ENCODE peak calls at places on chromosomes 5 and 9, in seven cellular contexts. H is IMR-90, X is mesenchymal stem cell, U is H9, E is neuronal stem cell, L is mesendoderm, V is H1. J is an unnamed sample.

GRCh38 chr9:15070716-15071115 is 160.5 kb upstream of the FREM1 start:
- DNase-seq in H (no peak), X (no peak), U (no peak), E (no peak), L (no peak), V (no peak), J (no peak)

GRCh38 chr9:72948906-72949582 is 3.8 kb downstream of the ALDH1A1 start:
- DNase-seq in H (no peak), X (no peak), U (no peak), E (no peak), L (no peak), V (no peak), J (no peak)

GRCh38 chr9:131679261-131680020 is 60.4 kb downstream of the RAPGEF1 start:
- DNase-seq in H (no peak), X (no peak), U (no peak), E (no peak), L (no peak), V (no peak), J (no peak)

GRCh38 chr5:68415177-68416085 is 199.9 kb downstream of the PIK3R1 start:
- DNase-seq in H (no peak), X (no peak), U (no peak), E (no peak), L (peak), V (no peak), J (no peak)

GRCh38 chr5:15763754-15764153 is 263.8 kb downstream of the FBXL7 start:
- DNase-seq in H (peak), X (peak), U (no peak), E (no peak), L (peak), V (no peak), J (peak)

GRCh38 chr9:25397746-25398145 is 280.5 kb downstream of the TUSC1 start:
- DNase-seq in H (no peak), X (no peak), U (no peak), E (no peak), L (no peak), V (no peak), J (no peak)

GRCh38 chr5:178113141-178113787 is at the start of gene N4BP3:
- DNase-seq in H (peak), X (peak), U (peak), E (peak), L (peak), V (peak), J (peak)

GRCh38 chr5:74945561-74946165 is 79.5 kb upstream of the FAM169A start:
- DNase-seq in H (no peak), X (no peak), U (no peak), E (no peak), L (no peak), V (no peak), J (no peak)

GRCh38 chr9:102669220-102669619 is 325.9 kb upstream of the CYLC2 start:
- DNase-seq in H (no peak), X (no peak), U (no peak), E (no peak), L (no peak), V (no peak), J (no peak)

GRCh38 chr5:1006656-1007071 is 1.9 kb upstream of the NKD2 start:
- DNase-seq in H (no peak), X (no peak), U (no peak), E (no peak), L (no peak), V (no peak), J (no peak)

GRCh38 chr5:175697846-175698245 is 40.0 kb downstream of the HRH2 start:
- DNase-seq in H (no peak), X (no peak), U (no peak), E (no peak), L (no peak), V (no peak), J (no peak)

GRCh38 chr5:158273035-158273434 is 414.1 kb upstream of the CLINT1 start:
- DNase-seq in H (no peak), X (no peak), U (no peak), E (peak), L (peak), V (peak), J (no peak)

GRCh38 chr5:111512026-111512405 is 319 bp downstream of the STARD4 start:
- DNase-seq in H (peak), X (peak), U (no peak), E (no peak), L (peak), V (no peak), J (peak)

GRCh38 chr5:139061856-139062255 is 136.3 kb downstream of the SIL1 start:
- DNase-seq in H (peak), X (peak), U (peak), E (peak), L (peak), V (no peak), J (no peak)

GRCh38 chr9:102986425-102986824 is 8.7 kb upstream of the CYLC2 start:
- DNase-seq in H (no peak), X (no peak), U (no peak), E (no peak), L (no peak), V (no peak), J (no peak)

GRCh38 chr5:89930591-89931383 is 478.8 kb downstream of the CETN3 start:
- DNase-seq in H (peak), X (peak), U (no peak), E (no peak), L (peak), V (no peak), J (peak)

GRCh38 chr5:59583810-59584562 is 309.5 kb downstream of the PDE4D start:
- DNase-seq in H (no peak), X (no peak), U (no peak), E (no peak), L (no peak), V (no peak), J (no peak)

GRCh38 chr9:125743687-125744428 is 3.3 kb upstream of the PBX3 start:
- DNase-seq in H (no peak), X (peak), U (no peak), E (no peak), L (no peak), V (no peak), J (no peak)

GRCh38 chr9:20754556-20754955 is 70.5 kb downstream of the FOCAD start:
- DNase-seq in H (peak), X (no peak), U (no peak), E (no peak), L (no peak), V (no peak), J (no peak)

GRCh38 chr5:160167623-160168165 is 48.4 kb upstream of the PWWP2A start:
- DNase-seq in H (no peak), X (no peak), U (no peak), E (no peak), L (no peak), V (no peak), J (peak)

GRCh38 chr9:1722404-1722803 is 292.7 kb upstream of the SMARCA2 start:
- DNase-seq in H (no peak), X (no peak), U (peak), E (no peak), L (peak), V (no peak), J (no peak)

GRCh38 chr9:114112778-114113585 is 13.9 kb upstream of the KIF12 start:
- DNase-seq in H (peak), X (peak), U (no peak), E (no peak), L (no peak), V (no peak), J (peak)

GRCh38 chr9:88108779-88109178 is 29.5 kb downstream of the SPATA31C2 start:
- DNase-seq in H (no peak), X (no peak), U (peak), E (no peak), L (peak), V (no peak), J (no peak)

GRCh38 chr5:10762178-10762775 is 1.2 kb upstream of the DAP start:
- DNase-seq in H (no peak), X (peak), U (no peak), E (no peak), L (peak), V (no peak), J (peak)

GRCh38 chr5:138457532-138458275 is 7.6 kb upstream of the EGR1 start:
- DNase-seq in H (no peak), X (no peak), U (no peak), E (no peak), L (no peak), V (no peak), J (no peak)

GRCh38 chr9:108615152-108615551 is 240.6 kb downstream of the ACTL7B start:
- DNase-seq in H (no peak), X (no peak), U (no peak), E (no peak), L (no peak), V (no peak), J (no peak)
- H2BK5ac ChIP-seq in H (no peak), X (no peak), U (no peak), E (no peak), L (no peak), V (no peak), J (no peak)

DNA sequence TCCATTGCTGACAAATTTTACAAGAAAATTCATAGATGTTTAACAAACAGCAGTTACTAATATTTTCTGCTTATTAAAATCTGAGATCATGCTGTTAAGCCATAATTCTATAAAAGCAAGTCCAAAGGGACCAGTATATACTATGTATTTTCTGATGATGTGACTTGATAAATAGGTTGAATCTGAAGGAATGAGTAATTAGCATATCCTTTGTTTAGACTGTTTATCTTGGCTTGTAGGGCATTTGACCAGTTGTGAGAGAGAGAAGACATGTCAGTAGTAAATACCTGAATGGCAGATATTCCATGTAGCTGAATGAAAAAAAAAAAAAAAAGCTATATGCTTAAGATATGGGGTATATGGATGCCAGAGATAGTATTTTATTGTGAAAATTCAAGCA is 14.6 kb downstream of the CPEB4 start:
- DNase-seq in H (no peak), X (no peak), U (no peak), E (no peak), L (no peak), V (no peak), J (no peak)
- H3K4me2 ChIP-seq in H (no peak), X (no peak), U (no peak), E (no peak), L (no peak), V (no peak), J (no peak)

GRCh38 chr5:58457040-58457439 is 2.8 kb downstream of the PLK2 start:
- DNase-seq in H (no peak), X (no peak), U (no peak), E (no peak), L (no peak), V (no peak), J (peak)

GRCh38 chr5:58459860-58460726 is at the start of gene PLK2:
- DNase-seq in H (peak), X (peak), U (peak), E (peak), L (peak), V (peak), J (peak)

GRCh38 chr5:58459276-58459859 is 518 bp downstream of the PLK2 start:
- DNase-seq in H (peak), X (peak), U (peak), E (no peak), L (peak), V (no peak), J (peak)

GRCh38 chr5:58460727-58461286 is 921 bp upstream of the PLK2 start:
- DNase-seq in H (peak), X (peak), U (peak), E (peak), L (peak), V (peak), J (peak)

GRCh38 chr5:58458851-58459275 is 1.0 kb downstream of the PLK2 start:
- DNase-seq in H (no peak), X (no peak), U (no peak), E (no peak), L (peak), V (no peak), J (peak)
- H2BK5ac ChIP-seq in H (peak), X (peak), U (no peak), E (no peak), L (no peak), V (no peak), J (no peak)

DNA sequence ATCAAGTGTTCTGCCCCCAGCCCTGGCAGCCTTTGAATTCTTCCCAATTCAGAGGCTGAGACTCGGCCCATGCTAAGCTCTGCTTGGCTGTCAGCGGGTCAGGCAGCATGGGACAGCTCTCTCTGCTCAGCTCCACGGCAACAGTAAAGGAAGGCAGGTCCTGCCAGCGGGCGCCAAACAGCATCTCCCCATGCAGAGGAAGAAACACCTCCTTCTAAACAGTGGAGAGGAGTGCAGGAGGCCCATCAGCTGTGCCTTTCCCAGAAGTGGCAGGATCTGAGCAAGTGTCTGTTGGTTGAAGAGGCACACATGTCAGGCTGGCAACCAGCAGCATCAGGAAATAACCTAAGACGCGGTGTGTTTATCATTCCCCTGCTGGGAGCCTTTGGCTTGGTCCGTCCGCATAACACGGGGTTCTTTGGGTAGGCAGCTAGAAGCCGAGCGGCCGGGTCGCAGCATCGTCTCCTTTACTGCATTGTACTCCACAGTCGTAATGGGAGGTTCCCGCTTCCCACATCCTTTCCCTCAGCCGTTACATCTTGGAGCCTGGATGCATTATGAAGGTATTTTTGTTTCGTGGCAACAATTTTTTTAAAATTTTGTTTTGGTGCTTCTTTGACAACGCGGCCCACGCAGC is 42.7 kb upstream of the NCS1 start:
- DNase-seq in H (peak), X (peak), U (no peak), E (no peak), L (no peak), V (no peak), J (peak)
- H3K4me2 ChIP-seq in H (peak), X (no peak), U (no peak), E (no peak), L (no peak), V (no peak), J (no peak)

GRCh38 chr9:104854613-104855012 is 73.3 kb downstream of the ABCA1 start:
- DNase-seq in H (no peak), X (no peak), U (no peak), E (no peak), L (no peak), V (no peak), J (no peak)
- H2BK5ac ChIP-seq in H (no peak), X (no peak), U (no peak), E (no peak), L (no peak), V (no peak), J (no peak)

GRCh38 chr9:3824589-3824988 is 298.8 kb upstream of the RFX3 start:
- DNase-seq in H (no peak), X (no peak), U (no peak), E (no peak), L (no peak), V (no peak), J (no peak)

GRCh38 chr9:3824062-3824461 is 298.3 kb upstream of the RFX3 start:
- DNase-seq in H (no peak), X (no peak), U (no peak), E (no peak), L (no peak), V (no peak), J (no peak)

GRCh38 chr9:3828495-3828894 is 302.7 kb upstream of the RFX3 start:
- DNase-seq in H (peak), X (peak), U (no peak), E (no peak), L (peak), V (no peak), J (peak)

GRCh38 chr9:3825724-3826123 is 299.9 kb upstream of the RFX3 start:
- DNase-seq in H (no peak), X (no peak), U (peak), E (no peak), L (peak), V (no peak), J (no peak)

DNA sequence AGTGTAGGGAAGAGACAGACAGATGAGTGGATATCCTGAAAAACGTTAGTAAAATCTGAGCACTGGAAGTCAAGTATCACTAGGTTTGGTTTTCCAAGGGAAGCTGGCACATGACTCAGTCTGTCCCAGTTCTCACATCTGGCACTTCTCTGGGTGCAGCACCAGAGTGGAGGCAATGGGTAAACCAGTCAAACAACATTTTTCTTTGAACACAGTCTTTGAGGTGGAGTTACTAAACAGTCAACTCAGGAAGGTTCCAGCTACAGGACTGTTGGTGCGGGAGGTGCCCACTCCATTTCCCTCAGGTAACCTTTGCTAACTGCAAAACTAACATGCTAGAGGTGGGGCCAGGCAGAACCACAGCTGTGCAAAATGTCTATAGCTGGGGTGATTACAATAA is 301.4 kb upstream of the RFX3 start:
- DNase-seq in H (no peak), X (no peak), U (no peak), E (no peak), L (no peak), V (no peak), J (peak)
- H3K4me2 ChIP-seq in H (no peak), X (no peak), U (no peak), E (no peak), L (no peak), V (no peak), J (no peak)

GRCh38 chr5:8689773-8690172 is 820.8 kb downstream of the MTRR start:
- DNase-seq in H (no peak), X (no peak), U (no peak), E (no peak), L (no peak), V (no peak), J (no peak)

GRCh38 chr5:8691221-8691620 is 822.3 kb downstream of the MTRR start:
- DNase-seq in H (no peak), X (no peak), U (no peak), E (no peak), L (no peak), V (no peak), J (no peak)

GRCh38 chr5:8695902-8696301 is 827.0 kb downstream of the MTRR start:
- DNase-seq in H (no peak), X (no peak), U (no peak), E (no peak), L (no peak), V (no peak), J (no peak)

DNA sequence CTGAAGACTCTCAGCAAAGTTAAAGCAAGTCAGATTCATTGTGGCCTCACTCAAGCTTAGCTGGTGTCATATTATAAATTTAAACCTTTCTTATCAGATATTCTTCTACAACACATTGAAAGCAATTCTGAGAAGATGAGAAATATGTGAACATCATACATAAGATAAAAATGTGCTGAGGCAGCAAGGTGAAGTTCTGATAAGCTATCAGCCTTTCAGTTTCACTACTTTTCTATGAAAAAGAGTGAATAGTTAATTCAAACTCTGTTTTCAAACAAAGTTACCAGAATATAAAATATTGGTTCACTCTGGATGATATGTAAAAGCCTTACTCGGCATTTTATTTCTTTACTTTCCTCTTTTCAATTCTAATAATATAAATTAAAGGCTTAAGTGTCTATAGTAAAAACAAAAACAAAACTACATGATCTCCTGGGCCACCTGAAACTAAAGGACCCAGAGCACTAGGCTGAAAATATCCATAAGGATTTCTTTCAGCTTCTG is 824.4 kb downstream of the MTRR start:
- DNase-seq in H (no peak), X (no peak), U (no peak), E (no peak), L (no peak), V (no peak), J (no peak)
- H2BK5ac ChIP-seq in H (no peak), X (no peak), U (no peak), E (no peak), L (no peak), V (no peak), J (no peak)

DNA sequence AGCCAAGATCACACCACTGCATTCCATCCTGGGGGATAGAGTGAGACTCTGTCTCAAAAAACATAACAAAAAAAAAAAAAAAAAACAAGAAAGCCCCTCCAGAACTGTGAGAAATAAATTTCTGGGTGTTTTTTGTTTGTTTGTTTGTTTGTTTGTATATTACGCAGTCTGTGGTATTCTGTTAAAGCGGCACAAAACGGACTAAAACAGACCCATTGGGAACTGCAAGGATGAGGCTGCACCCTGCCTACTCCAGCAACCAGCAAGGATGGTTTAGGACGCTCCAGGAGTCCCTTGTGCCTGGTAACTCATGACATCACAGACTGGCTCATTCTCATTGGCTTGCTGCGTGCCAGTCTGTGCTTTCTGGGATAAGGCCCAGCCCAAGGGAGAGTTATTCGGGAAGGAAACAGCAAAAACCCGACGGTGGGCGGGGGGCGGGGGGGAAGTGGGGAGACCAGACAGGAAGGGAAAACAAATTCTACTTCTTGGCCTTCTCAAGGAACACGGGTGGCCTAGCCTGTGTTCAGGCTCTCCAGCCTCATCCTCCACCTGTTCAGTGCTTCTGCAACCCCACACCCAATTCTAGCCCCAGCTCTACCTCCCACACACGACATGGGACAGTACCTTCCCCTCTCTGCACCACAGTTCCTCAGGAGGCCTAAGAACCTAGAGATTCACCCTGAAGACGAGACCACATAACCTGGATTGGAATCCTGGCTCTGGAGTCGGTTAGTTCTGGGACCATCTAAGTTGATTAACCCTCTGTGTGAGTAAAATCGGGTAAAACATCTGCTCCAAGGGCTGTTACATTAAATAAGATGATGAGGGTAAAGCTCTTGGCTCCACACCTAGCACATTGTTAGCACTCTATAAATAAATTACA is 2.8 kb downstream of the CD74 start:
- DNase-seq in H (peak), X (peak), U (peak), E (peak), L (peak), V (peak), J (peak)
- H3K4me2 ChIP-seq in H (no peak), X (peak), U (peak), E (no peak), L (peak), V (peak), J (peak)